ENCODE peak calls at places on chromosomes 2 and 18, in five cellular contexts. F is ELR, R is NCI-H146, Y is NB4, P is Ammon's horn. O is an unnamed sample.

GRCh38 chr2:29398384-29399237 is 283.4 kb downstream of the CLIP4 start:
- DNase-seq in F (peak), R (no peak), Y (no peak), P (no peak), O (no peak)

GRCh38 chr2:46876741-46877384 is 38.7 kb downstream of the MCFD2 start:
- DNase-seq in F (peak), R (peak), Y (peak), P (peak), O (no peak)

GRCh38 chr2:191350826-191351225 is 105.6 kb downstream of the MYO1B start:
- DNase-seq in F (peak), R (no peak), Y (peak), P (no peak), O (no peak)

GRCh38 chr2:106963156-106963555 is 77.2 kb upstream of the ST6GAL2 start:
- DNase-seq in F (no peak), R (no peak), Y (no peak), P (no peak), O (no peak)

GRCh38 chr18:58394607-58395425 is 234.1 kb downstream of the ALPK2 start:
- DNase-seq in F (peak), R (no peak), Y (no peak), P (no peak), O (no peak)

GRCh38 chr2:150487537-150488429 is at the start of gene RND3:
- DNase-seq in F (peak), R (peak), Y (peak), P (peak), O (no peak)

GRCh38 chr2:41998789-41999470 is 48.9 kb upstream of the PKDCC start:
- DNase-seq in F (no peak), R (no peak), Y (no peak), P (no peak), O (no peak)

GRCh38 chr2:234676109-234676858 is 179.4 kb upstream of the ARL4C start:
- DNase-seq in F (no peak), R (peak), Y (no peak), P (no peak), O (no peak)

GRCh38 chr2:227765788-227766187 is 20.1 kb downstream of the SCYGR8 start:
- DNase-seq in F (no peak), R (no peak), Y (no peak), P (no peak), O (no peak)

GRCh38 chr2:27752551-27753237 is 18.8 kb upstream of the MRPL33 start:
- DNase-seq in F (no peak), R (peak), Y (no peak), P (no peak), O (no peak)

O was measured in effector CD4-positive, alpha-beta T cell.